ENCODE peak calls at places on chromosomes 5 and 9, in six cellular contexts. L is ovary; V is CD8-positive, alpha-beta T cell; I is uterus; C is left lung; T is thoracic aorta. S is an unnamed sample.

GRCh38 chr9:91211919-91212318 is 149.8 kb downstream of the AUH start:
- DNase-seq in L (no peak), T (no peak), V (no peak), I (no peak), C (no peak), S (no peak)

GRCh38 chr9:91066856-91067255 is 265.2 kb downstream of the SYK start:
- DNase-seq in I (no peak), C (no peak), T (no peak), V (no peak), L (no peak), S (no peak)

GRCh38 chr9:87873607-87874319 is 8.9 kb upstream of the SPATA31E1 start:
- DNase-seq in I (no peak), T (no peak), L (no peak), V (no peak), C (no peak), S (no peak)

GRCh38 chr5:31854625-31855526 is 215.9 kb downstream of the PDZD2 start:
- DNase-seq in C (peak; percentile 85), V (peak; percentile 68), I (peak; percentile 75), T (no peak), L (peak; percentile 66), S (peak; percentile 81)

GRCh38 chr5:92328584-92329259 is 945.6 kb upstream of the ARRDC3 start:
- DNase-seq in L (no peak), I (no peak), V (no peak), C (no peak), T (no peak), S (no peak)

GRCh38 chr9:123894822-123895221 is 35.1 kb downstream of the DENND1A start:
- DNase-seq in V (no peak), I (no peak), T (no peak), L (no peak), C (no peak), S (no peak)

GRCh38 chr5:173790177-173790719 is 97.9 kb upstream of the CPEB4 start:
- DNase-seq in I (no peak), V (no peak), C (no peak), L (no peak), T (no peak), S (no peak)

GRCh38 chr5:1004598-1005361 is 3.8 kb upstream of the NKD2 start:
- DNase-seq in C (peak; percentile 88), L (peak; percentile 71), V (peak; percentile 67), I (peak; percentile 74), T (peak; percentile 10), S (peak; percentile 71)

GRCh38 chr5:94793113-94793815 is 174.8 kb downstream of the SLF1 start:
- DNase-seq in L (no peak), I (no peak), T (no peak), V (no peak), C (no peak), S (no peak)

GRCh38 chr5:124139995-124140394 is 606.4 kb downstream of the ZNF608 start:
- DNase-seq in V (no peak), I (no peak), C (no peak), T (no peak), L (no peak), S (no peak)

GRCh38 chr9:18791074-18791473 is 241.9 kb downstream of the SAXO1 start:
- DNase-seq in V (no peak), T (no peak), I (no peak), C (no peak), L (no peak), S (no peak)

GRCh38 chr5:93674866-93675457 is 66.4 kb downstream of the POU5F2 start:
- DNase-seq in T (no peak), C (no peak), L (no peak), I (no peak), V (no peak), S (no peak)

GRCh38 chr5:103271570-103272289 is 13.2 kb downstream of the MACIR start:
- DNase-seq in T (no peak), C (no peak), V (no peak), L (no peak), I (no peak), S (no peak)

GRCh38 chr9:70420267-70421019 is 6.0 kb upstream of the KLF9 start:
- DNase-seq in V (no peak), L (peak; percentile 96), I (peak; percentile 96), C (peak; percentile 95), T (peak; percentile 85), S (peak; percentile 83)

GRCh38 chr9:133701321-133701980 is 36.7 kb downstream of the SARDH start:
- DNase-seq in V (peak; percentile 77), C (peak; percentile 52), T (no peak), L (peak; percentile 34), I (peak; percentile 13), S (no peak)

GRCh38 chr5:115459844-115460243 is 84.7 kb downstream of the FEM1C start:
- DNase-seq in T (no peak), L (no peak), I (no peak), V (no peak), C (no peak), S (no peak)

GRCh38 chr9:86242012-86242411 is 17.4 kb downstream of the C9orf153 start:
- DNase-seq in T (no peak), I (no peak), V (no peak), L (no peak), C (no peak), S (no peak)

GRCh38 chr9:136695435-136695895 is 8.2 kb upstream of the AGPAT2 start:
- DNase-seq in T (no peak), L (peak; percentile 33), V (no peak), I (no peak), C (peak; percentile 90), S (no peak)

GRCh38 chr5:133392448-133392847 is 219.9 kb downstream of the FSTL4 start:
- DNase-seq in V (peak; percentile 17), T (no peak), C (no peak), I (no peak), L (no peak), S (no peak)

GRCh38 chr9:31574006-31574750 is 810.3 kb upstream of the ACO1 start:
- DNase-seq in C (no peak), T (no peak), I (no peak), V (no peak), L (no peak), S (no peak)

GRCh38 chr9:21994996-21995651 is 533 bp downstream of the CDKN2B-AS1 start:
- DNase-seq in L (peak; percentile 63), T (no peak), I (peak; percentile 57), C (peak; percentile 94), V (peak; percentile 79), S (peak; percentile 78)

GRCh38 chr5:132016721-132017250 is 5.3 kb upstream of the ACSL6 start:
- DNase-seq in L (no peak), C (no peak), T (no peak), I (no peak), V (peak; percentile 32), S (no peak)

GRCh38 chr9:27352457-27353188 is 55.7 kb upstream of the EQTN start:
- DNase-seq in V (no peak), I (no peak), L (no peak), T (no peak), C (no peak), S (no peak)

GRCh38 chr5:122576266-122577016 is 198.4 kb upstream of the SNX2 start:
- DNase-seq in V (no peak), T (no peak), C (no peak), I (no peak), L (no peak), S (no peak)

GRCh38 chr9:38526571-38526970 is 93.8 kb downstream of the ANKRD18A start:
- DNase-seq in L (no peak), V (no peak), T (no peak), I (no peak), C (no peak), S (no peak)

GRCh38 chr9:87620727-87621322 is 105.1 kb upstream of the CTSL start:
- DNase-seq in C (no peak), L (no peak), I (no peak), T (no peak), V (no peak), S (no peak)

GRCh38 chr9:93319301-93319991 is 132.0 kb upstream of the FAM120A start:
- DNase-seq in C (no peak), V (no peak), T (no peak), L (no peak), I (no peak), S (peak; percentile 37)

GRCh38 chr9:93316726-93317494 is 133.0 kb downstream of the WNK2 start:
- DNase-seq in V (no peak), C (no peak), I (no peak), L (no peak), T (no peak), S (peak; percentile 40)

GRCh38 chr9:93318441-93318840 is 133.0 kb upstream of the FAM120A start:
- DNase-seq in V (no peak), C (no peak), T (no peak), L (no peak), I (no peak), S (peak; percentile 31)

GRCh38 chr9:93315960-93316359 is 132.0 kb downstream of the WNK2 start:
- DNase-seq in I (no peak), L (no peak), C (no peak), T (no peak), V (no peak), S (no peak)

DNA sequence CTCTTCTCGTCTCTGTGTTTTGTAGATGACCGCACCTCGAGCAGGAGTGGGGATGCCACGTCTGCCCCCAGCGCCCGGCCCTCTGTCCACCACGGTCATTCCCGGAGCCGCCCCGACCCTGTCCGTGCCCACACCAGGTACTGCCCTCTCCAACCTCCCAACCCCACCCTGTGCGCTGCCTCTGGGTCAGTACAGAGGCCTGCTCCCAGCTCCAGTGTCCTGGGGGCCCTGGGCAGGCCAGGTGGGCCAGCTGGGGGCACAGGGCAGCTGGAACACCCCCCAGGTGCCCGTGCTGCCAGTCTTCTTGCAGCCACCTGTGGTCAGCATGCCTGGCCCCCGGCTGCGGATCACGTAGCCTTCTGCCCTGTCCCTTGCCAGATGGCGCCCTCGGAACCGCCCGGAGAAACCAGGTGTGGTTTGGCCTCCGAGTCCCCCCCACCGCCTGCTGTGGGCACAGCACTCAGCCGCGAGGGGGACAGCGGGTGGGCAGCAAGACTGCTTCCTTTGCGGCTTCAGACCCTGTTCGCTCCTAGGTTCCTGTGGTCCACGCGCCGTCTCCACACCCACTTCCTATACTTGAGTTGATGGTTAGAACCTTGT is 133.7 kb downstream of the WNK2 start:
- DNase-seq in T (no peak), I (no peak), L (no peak), V (no peak), C (no peak), S (peak; percentile 56)
- H3K36me3 ChIP-seq in T (no peaks in the 10 kb centered on the region), I (no peaks in the 10 kb centered on the region), L (no peaks in the 10 kb centered on the region), V (no peaks in the 10 kb centered on the region), C (no peaks in the 10 kb centered on the region), S (no peaks in the 10 kb centered on the region)

GRCh38 chr5:179610109-179610902 is 13.2 kb downstream of the HNRNPH1 start:
- DNase-seq in L (peak; percentile 36), V (no peak), C (no peak), T (no peak), I (no peak), S (no peak)
- H3K27ac ChIP-seq in L (no peak overlapping the region), V (no peak overlapping the region), C (no peak overlapping the region), T (peak overlapping the region; percentile 7), I (peak overlapping the region; percentile 32), S (no peak overlapping the region)

DNA sequence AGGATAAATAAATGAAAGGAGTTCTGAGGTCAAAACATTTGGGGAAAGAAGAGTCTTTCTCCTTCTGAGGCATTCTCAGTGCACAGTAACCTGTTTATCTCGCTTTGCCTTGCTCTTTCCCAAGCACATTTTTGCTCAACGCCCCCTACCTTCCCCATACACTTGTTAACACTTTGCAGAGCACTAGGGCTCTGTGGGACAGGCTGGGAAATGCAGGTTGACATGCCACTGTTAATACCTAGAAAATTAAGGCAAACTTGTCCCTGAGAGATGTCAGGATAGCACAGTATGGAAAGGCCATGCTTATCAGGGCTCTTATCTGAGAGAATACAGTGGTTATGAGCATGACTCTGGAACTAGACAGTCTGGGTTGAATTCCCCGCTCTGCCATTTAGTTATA is 152.0 kb downstream of the DOCK8 start:
- DNase-seq in V (no peak), C (no peak), L (no peak), I (no peak), T (no peak), S (no peak)
- H3K36me3 ChIP-seq in V (peaks cover 54% of the 10 kb centered on the region), C (peaks cover 67% of the 10 kb centered on the region), L (no peaks in the 10 kb centered on the region), I (no peaks in the 10 kb centered on the region), T (no peaks in the 10 kb centered on the region), S (no peaks in the 10 kb centered on the region)

GRCh38 chr5:61626639-61627282 is 294.7 kb downstream of the ZSWIM6 start:
- DNase-seq in I (no peak), L (no peak), C (no peak), T (no peak), V (no peak), S (no peak)
- H3K27ac ChIP-seq in I (peak overlapping the region; percentile 65), L (no peak overlapping the region), C (no peak overlapping the region), T (peak overlapping the region; percentile 64), V (no peak overlapping the region), S (no peak overlapping the region)

S was measured in RWPE2.